ENCODE peak calls at places on chromosomes 3 and 15, in seven cellular contexts. L is GDM1, P is NCI-H1694 treated with DMSO at 0.1 percent for 48 hours, S is anterior cingulate cortex, I is cardiac fibroblast, F is NCI-H2081, O is RWPE1. Q is an unnamed sample.

GRCh38 chr3:134237454-134238145 is 13.1 kb downstream of the RYK start:
- DNase-seq in O (no peak), F (no peak), S (no peak), I (no peak), P (no peak), L (no peak), Q (no peak)

GRCh38 chr3:56251343-56251945 is 216.8 kb downstream of the ERC2 start:
- DNase-seq in I (peak; percentile 80), S (peak; percentile 26), O (peak; percentile 30), L (no peak), P (peak; percentile 11), F (peak; percentile 8), Q (peak; percentile 56)

GRCh38 chr3:172701056-172701455 is 9.8 kb downstream of the NCEH1 start:
- DNase-seq in I (no peak), S (no peak), O (no peak), F (no peak), P (no peak), L (no peak), Q (no peak)

GRCh38 chr3:22982981-22983582 is 220.0 kb upstream of the UBE2E2 start:
- DNase-seq in F (no peak), P (no peak), L (no peak), S (no peak), O (no peak), I (no peak), Q (no peak)

GRCh38 chr3:48157950-48158376 is 30.3 kb downstream of the CDC25A start:
- DNase-seq in L (peak; percentile 4), I (peak; percentile 82), F (no peak), O (peak; percentile 18), P (no peak), S (no peak), Q (peak; percentile 66)

GRCh38 chr15:100780208-100780800 is 99.3 kb upstream of the ALDH1A3 start:
- DNase-seq in L (no peak), F (no peak), P (no peak), I (no peak), O (no peak), S (no peak), Q (no peak)

GRCh38 chr3:68017069-68017468 is 362.7 kb upstream of the SUCLG2 start:
- DNase-seq in P (no peak), I (no peak), S (no peak), L (no peak), F (no peak), O (no peak), Q (peak; percentile 4)

GRCh38 chr15:96542130-96542770 is 211.8 kb downstream of the NR2F2 start:
- DNase-seq in F (no peak), L (no peak), O (no peak), P (no peak), I (no peak), S (no peak), Q (no peak)

GRCh38 chr3:45387171-45387570 is 1.2 kb upstream of the LARS2 start:
- DNase-seq in L (no peak), S (no peak), F (no peak), O (no peak), I (peak; percentile 68), P (no peak), Q (peak; percentile 59)

GRCh38 chr3:147943265-147943945 is 534.2 kb downstream of the ZIC1 start:
- DNase-seq in L (no peak), S (no peak), F (no peak), I (peak; percentile 92), P (no peak), O (peak; percentile 51), Q (peak; percentile 95)

GRCh38 chr3:30289324-30289723 is 317.1 kb upstream of the TGFBR2 start:
- DNase-seq in P (no peak), O (no peak), S (no peak), F (no peak), I (peak; percentile 81), L (no peak), Q (peak; percentile 46)

GRCh38 chr3:20527368-20527767 is 341.4 kb upstream of the SGO1 start:
- DNase-seq in I (no peak), F (no peak), S (no peak), P (no peak), O (no peak), L (no peak), Q (no peak)

GRCh38 chr3:136547293-136547692 is 204.9 kb downstream of the STAG1 start:
- DNase-seq in O (peak; percentile 7), F (peak; percentile 2), L (no peak), I (peak; percentile 10), P (no peak), S (no peak), Q (peak; percentile 63)

GRCh38 chr3:119120480-119120879 is 25.5 kb upstream of the TEX55 start:
- DNase-seq in O (no peak), F (no peak), L (no peak), S (no peak), I (no peak), P (no peak), Q (no peak)

GRCh38 chr3:101340591-101340990 is 20.2 kb upstream of the IMPG2 start:
- DNase-seq in L (no peak), I (peak; percentile 4), P (no peak), O (no peak), S (no peak), F (no peak), Q (peak; percentile 56)

GRCh38 chr3:138332472-138333073 is 2.9 kb upstream of the NME9 start:
- DNase-seq in I (peak; percentile 70), S (peak; percentile 20), F (peak; percentile 25), O (peak; percentile 49), L (no peak), P (peak; percentile 54), Q (peak; percentile 61)

GRCh38 chr3:100577382-100578008 is 31.9 kb upstream of the ADGRG7 start:
- DNase-seq in S (no peak), O (no peak), L (no peak), P (no peak), I (no peak), F (no peak), Q (peak; percentile 32)

GRCh38 chr15:36887214-36888017 is 212.9 kb downstream of the MEIS2 start:
- DNase-seq in L (no peak), O (no peak), F (no peak), P (no peak), S (no peak), I (no peak), Q (peak; percentile 37)

GRCh38 chr3:28645149-28645548 is 296.5 kb upstream of the AZI2 start:
- DNase-seq in F (no peak), I (no peak), L (no peak), S (no peak), P (no peak), O (no peak), Q (no peak)

GRCh38 chr3:111761309-111761795 is 97.7 kb upstream of the PHLDB2 start:
- DNase-seq in F (no peak), L (no peak), I (peak; percentile 79), O (peak; percentile 86), S (peak; percentile 20), P (no peak), Q (peak; percentile 79)

GRCh38 chr3:58965870-58966269 is 84.0 kb downstream of the CFAP20DC start:
- DNase-seq in I (peak; percentile 50), F (no peak), L (no peak), P (no peak), O (no peak), S (no peak), Q (no peak)

GRCh38 chr15:45128971-45129639 is 574 bp downstream of the DUOXA1 start:
- DNase-seq in I (no peak), S (no peak), F (no peak), L (no peak), O (no peak), P (no peak), Q (no peak)

GRCh38 chr15:33398555-33398954 is 87.8 kb downstream of the RYR3 start:
- DNase-seq in O (no peak), P (no peak), L (no peak), I (no peak), F (no peak), S (no peak), Q (no peak)

GRCh38 chr15:72534522-72534921 is 60.4 kb downstream of the ARIH1 start:
- DNase-seq in I (no peak), O (no peak), S (no peak), F (no peak), P (no peak), L (no peak), Q (no peak)

GRCh38 chr3:59425942-59426341 is 376.1 kb upstream of the CFAP20DC start:
- DNase-seq in S (no peak), L (no peak), P (no peak), F (no peak), O (no peak), I (no peak), Q (no peak)

GRCh38 chr3:52046186-52046913 is 10.0 kb downstream of the DUSP7 start:
- DNase-seq in P (no peak), F (no peak), S (no peak), O (peak; percentile 87), I (peak; percentile 99), L (no peak), Q (peak; percentile 99)

GRCh38 chr3:188153498-188153948 is 434 bp upstream of the LPP start:
- DNase-seq in I (peak; percentile 95), S (peak; percentile 70), L (peak; percentile 67), O (peak; percentile 95), F (peak; percentile 80), P (peak; percentile 43), Q (peak; percentile 94)

Q was measured in ELR.